ENCODE peak calls at places on chromosomes 2 and 18, in four cellular contexts. A is HepG2, V is GM12878, C is K562. T is an unnamed sample.

GRCh38 chr2:137975280-137976271 is 11.3 kb downstream of the HNMT start:
- DNase-seq in A (peak; percentile 73), C (no peak), V (no peak), T (no peak)

GRCh38 chr2:55875434-55876135 is 48.0 kb downstream of the EFEMP1 start:
- DNase-seq in C (no peak), V (no peak), A (peak; percentile 5), T (no peak)

GRCh38 chr2:3641181-3641580 is 16.8 kb upstream of the ALLC start:
- DNase-seq in A (no peak), C (no peak), V (no peak), T (no peak)

GRCh38 chr18:47050468-47050867 is 15.0 kb upstream of the ELOA2 start:
- DNase-seq in V (no peak), C (no peak), A (peak; percentile 40), T (peak; percentile 15)

GRCh38 chr18:45566025-45566740 is 49.1 kb upstream of the SLC14A2 start:
- DNase-seq in A (no peak), V (no peak), C (no peak), T (no peak)

GRCh38 chr2:181955010-181955409 is 30.6 kb upstream of the PPP1R1C start:
- DNase-seq in C (no peak), V (no peak), A (no peak), T (no peak)

GRCh38 chr2:207937253-207937652 is 88.1 kb downstream of the PLEKHM3 start:
- DNase-seq in V (no peak), A (peak; percentile 76), C (no peak), T (no peak)

GRCh38 chr18:75223687-75224347 is 13.2 kb downstream of the TSHZ1 start:
- DNase-seq in V (no peak), A (peak; percentile 10), C (no peak), T (peak; percentile 44)

GRCh38 chr2:5720426-5720825 is 28.2 kb downstream of the SOX11 start:
- DNase-seq in A (no peak), V (no peak), C (no peak), T (no peak)

GRCh38 chr2:219362524-219363164 is 25.1 kb downstream of the DNPEP start:
- DNase-seq in C (no peak), V (peak; percentile 34), A (no peak), T (no peak)

GRCh38 chr2:108934151-108934550 is 54.9 kb downstream of the EDAR start:
- DNase-seq in A (no peak), V (no peak), C (no peak), T (no peak)

GRCh38 chr2:27729614-27730013 is 41.9 kb upstream of the MRPL33 start:
- DNase-seq in A (no peak), V (no peak), C (no peak), T (no peak)

GRCh38 chr2:172181840-172182239 is 79.1 kb upstream of the DLX2 start:
- DNase-seq in C (no peak), V (no peak), A (no peak), T (peak; percentile 54)

GRCh38 chr2:172179045-172179742 is 76.5 kb upstream of the DLX2 start:
- DNase-seq in C (no peak), V (no peak), A (no peak), T (no peak)

GRCh38 chr2:172177581-172177980 is 74.9 kb upstream of the DLX2 start:
- DNase-seq in C (no peak), V (no peak), A (no peak), T (no peak)

GRCh38 chr2:172182624-172183023 is 79.9 kb upstream of the DLX2 start:
- DNase-seq in A (no peak), C (no peak), V (no peak), T (no peak)

DNA sequence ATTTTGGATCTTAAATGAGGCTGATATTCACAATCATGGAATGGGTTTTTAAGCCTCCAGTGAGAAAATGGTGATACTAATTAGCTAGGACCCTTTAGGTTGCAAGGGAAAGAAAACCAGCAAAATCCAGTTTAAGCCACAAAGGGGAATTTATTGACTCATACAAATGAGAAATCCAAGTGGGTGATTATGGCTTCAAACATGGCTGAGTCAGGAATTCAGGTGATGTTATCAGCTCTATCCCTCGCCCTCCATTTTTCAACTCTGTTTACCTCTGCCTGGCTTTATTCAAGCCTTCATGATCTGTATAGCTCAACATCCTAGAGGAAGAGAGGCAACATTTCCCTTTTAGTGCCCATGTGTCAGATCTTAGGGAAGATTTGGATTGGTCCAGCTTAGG is 75.3 kb upstream of the DLX2 start:
- DNase-seq in V (no peak), C (no peak), A (no peak), T (no peak)
- TF ChIP-seq TARDBP in V (no peak), C (no peak), A (no peak), T (no peak)

DNA sequence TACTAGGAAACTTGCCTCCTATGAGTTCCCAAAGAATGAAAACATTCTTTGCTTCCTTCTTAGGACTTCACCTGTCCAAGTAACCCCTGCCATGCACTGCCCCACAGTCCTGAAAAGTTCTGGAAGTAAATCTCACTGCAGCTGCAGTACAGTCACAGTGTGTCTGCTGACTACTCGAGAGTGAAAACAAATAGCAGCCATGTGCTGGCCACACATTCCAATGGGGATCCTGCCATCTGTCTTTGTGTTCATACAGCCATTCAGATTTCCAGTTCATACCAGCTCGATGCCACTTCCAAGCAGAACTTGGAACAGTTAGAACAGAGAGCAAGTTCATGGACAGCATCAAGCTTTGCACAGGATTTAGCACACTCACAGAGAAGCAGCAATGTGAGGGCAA is 629.9 kb upstream of the ACVR2A start:
- DNase-seq in C (no peak), V (no peak), A (no peak), T (no peak)
- TF ChIP-seq TARDBP in C (no peak), V (no peak), A (no peak), T (no peak)

GRCh38 chr2:79996709-79997108 is 307.8 kb downstream of the LRRTM1 start:
- DNase-seq in V (no peak), A (no peak), C (peak; percentile 8), T (no peak)

GRCh38 chr2:79994915-79995419 is 309.6 kb downstream of the LRRTM1 start:
- DNase-seq in C (no peak), A (no peak), V (no peak), T (no peak)

GRCh38 chr2:79994161-79994560 is 310.4 kb downstream of the LRRTM1 start:
- DNase-seq in V (no peak), A (no peak), C (no peak), T (no peak)

DNA sequence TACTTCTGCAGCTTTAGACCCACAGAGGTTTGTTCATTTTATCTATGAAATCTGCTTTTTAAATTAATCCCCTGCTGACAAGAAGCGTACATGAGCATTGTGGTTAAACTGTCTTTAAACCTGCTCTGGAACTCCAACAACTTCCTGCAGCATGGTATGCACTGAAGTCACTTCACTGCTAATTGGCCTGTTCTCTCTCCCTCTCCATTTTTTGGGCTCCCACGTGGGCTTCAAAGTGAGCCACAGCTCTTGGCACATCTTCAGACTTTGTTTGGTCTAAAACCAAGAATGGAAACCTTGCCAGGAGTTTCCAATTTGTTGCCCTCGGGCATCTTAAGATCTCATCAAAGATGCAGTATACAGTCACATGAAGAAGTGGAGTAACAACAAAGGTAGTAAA is 311.4 kb downstream of the LRRTM1 start:
- DNase-seq in V (no peak), C (no peak), A (no peak), T (no peak)
- TF ChIP-seq TARDBP in V (no peak), C (no peak), A (no peak), T (no peak)

DNA sequence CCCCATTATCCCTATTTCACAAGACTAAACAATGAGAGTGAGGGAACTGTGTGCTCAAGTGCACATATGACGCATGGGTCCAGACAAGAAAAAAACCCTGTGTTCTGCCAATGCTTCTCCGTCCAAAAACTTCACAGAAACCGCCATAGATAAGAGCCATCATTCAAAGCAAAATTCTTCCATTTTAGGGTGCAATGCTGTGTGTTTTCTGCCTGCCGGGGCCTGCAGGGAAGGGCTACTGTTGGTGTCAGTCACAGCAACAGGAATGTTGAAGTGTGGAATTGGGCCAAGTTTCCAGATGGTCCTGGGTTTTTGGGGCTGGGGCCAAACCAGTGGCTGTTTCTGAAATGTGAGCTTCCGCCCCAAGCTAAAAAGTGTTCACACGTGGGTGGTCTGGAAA is 637 bp upstream of the MC2R start:
- DNase-seq in V (no peak), A (peak; percentile 24), C (no peak), T (no peak)
- TF ChIP-seq TARDBP in V (no peak), A (no peak), C (no peak), T (no peak)